ENCODE peak calls at places on chromosomes 4 and X, in nine cellular contexts. One of them, this sample, is unnamed.

GRCh38 chrX:108494416-108495095 is 54.9 kb downstream of the COL4A5 start:
- DNase-seq in right atrium auricular region: no peak
- DNase-seq in thoracic aorta: no peak
- DNase-seq in SK-N-SH: no peak
- DNase-seq in GM23248: peak; percentile 15
- DNase-seq in stomach: no peak
- DNase-seq in endothelial cell of umbilical vein: no peak
- DNase-seq in left lung: no peak
- DNase-seq in OCI-LY7: no peak
- DNase-seq in this sample: no peak

GRCh38 chr4:20253799-20254409 is 2.2 kb downstream of the SLIT2 start:
- DNase-seq in right atrium auricular region: no peak
- DNase-seq in thoracic aorta: no peak
- DNase-seq in SK-N-SH: peak; percentile 67
- DNase-seq in GM23248: peak; percentile 66
- DNase-seq in stomach: no peak
- DNase-seq in endothelial cell of umbilical vein: peak; percentile 64
- DNase-seq in left lung: peak; percentile 40
- DNase-seq in OCI-LY7: no peak
- DNase-seq in this sample: no peak

GRCh38 chrX:30005821-30006220 is 209.5 kb upstream of the MAGEB2 start:
- DNase-seq in right atrium auricular region: no peak
- DNase-seq in thoracic aorta: no peak
- DNase-seq in SK-N-SH: no peak
- DNase-seq in GM23248: no peak
- DNase-seq in stomach: no peak
- DNase-seq in endothelial cell of umbilical vein: no peak
- DNase-seq in left lung: no peak
- DNase-seq in OCI-LY7: no peak
- DNase-seq in this sample: no peak

GRCh38 chr4:94420356-94420755 is 31.4 kb upstream of the PDLIM5 start:
- DNase-seq in right atrium auricular region: no peak
- DNase-seq in thoracic aorta: no peak
- DNase-seq in SK-N-SH: no peak
- DNase-seq in GM23248: peak; percentile 19
- DNase-seq in stomach: no peak
- DNase-seq in endothelial cell of umbilical vein: no peak
- DNase-seq in left lung: no peak
- DNase-seq in OCI-LY7: no peak
- DNase-seq in this sample: no peak

GRCh38 chr4:101169044-101170014 is 178.0 kb downstream of the PPP3CA start:
- DNase-seq in right atrium auricular region: peak; percentile 65
- DNase-seq in thoracic aorta: no peak
- DNase-seq in SK-N-SH: peak; percentile 29
- DNase-seq in GM23248: peak; percentile 70
- DNase-seq in stomach: peak; percentile 53
- DNase-seq in endothelial cell of umbilical vein: peak; percentile 60
- DNase-seq in left lung: peak; percentile 49
- DNase-seq in OCI-LY7: peak; percentile 73
- DNase-seq in this sample: no peak

GRCh38 chr4:78156520-78156919 is 99.4 kb downstream of the FRAS1 start:
- DNase-seq in right atrium auricular region: no peak
- DNase-seq in thoracic aorta: no peak
- DNase-seq in SK-N-SH: no peak
- DNase-seq in GM23248: no peak
- DNase-seq in stomach: no peak
- DNase-seq in endothelial cell of umbilical vein: no peak
- DNase-seq in left lung: no peak
- DNase-seq in OCI-LY7: no peak
- DNase-seq in this sample: no peak

GRCh38 chr4:122746485-122746965 is 14.0 kb downstream of the BBS12 start:
- DNase-seq in right atrium auricular region: no peak
- DNase-seq in thoracic aorta: no peak
- DNase-seq in SK-N-SH: no peak
- DNase-seq in GM23248: peak; percentile 52
- DNase-seq in stomach: no peak
- DNase-seq in endothelial cell of umbilical vein: no peak
- DNase-seq in left lung: no peak
- DNase-seq in OCI-LY7: no peak
- DNase-seq in this sample: no peak

GRCh38 chr4:22238742-22239141 is 277.1 kb downstream of the ADGRA3 start:
- DNase-seq in right atrium auricular region: no peak
- DNase-seq in thoracic aorta: no peak
- DNase-seq in SK-N-SH: peak; percentile 4
- DNase-seq in GM23248: peak; percentile 4
- DNase-seq in stomach: no peak
- DNase-seq in endothelial cell of umbilical vein: no peak
- DNase-seq in left lung: no peak
- DNase-seq in OCI-LY7: no peak
- DNase-seq in this sample: no peak

GRCh38 chr4:169626328-169627282 is 6.2 kb downstream of the CLCN3 start:
- DNase-seq in right atrium auricular region: no peak
- DNase-seq in thoracic aorta: no peak
- DNase-seq in SK-N-SH: no peak
- DNase-seq in GM23248: no peak
- DNase-seq in stomach: no peak
- DNase-seq in endothelial cell of umbilical vein: no peak
- DNase-seq in left lung: no peak
- DNase-seq in OCI-LY7: no peak
- DNase-seq in this sample: no peak

GRCh38 chr4:178599521-178599920 is 1157.3 kb upstream of the AGA start:
- DNase-seq in right atrium auricular region: no peak
- DNase-seq in thoracic aorta: no peak
- DNase-seq in SK-N-SH: peak; percentile 2
- DNase-seq in GM23248: no peak
- DNase-seq in stomach: no peak
- DNase-seq in endothelial cell of umbilical vein: no peak
- DNase-seq in left lung: no peak
- DNase-seq in OCI-LY7: no peak
- DNase-seq in this sample: no peak

GRCh38 chrX:112148397-112148796 is 65.8 kb upstream of the TRPC5 start:
- DNase-seq in right atrium auricular region: no peak
- DNase-seq in thoracic aorta: no peak
- DNase-seq in SK-N-SH: no peak
- DNase-seq in GM23248: no peak
- DNase-seq in stomach: no peak
- DNase-seq in endothelial cell of umbilical vein: no peak
- DNase-seq in left lung: no peak
- DNase-seq in OCI-LY7: no peak
- DNase-seq in this sample: no peak

GRCh38 chr4:125235971-125236370 is 78.8 kb upstream of the FAT4 start:
- DNase-seq in right atrium auricular region: no peak
- DNase-seq in thoracic aorta: no peak
- DNase-seq in SK-N-SH: no peak
- DNase-seq in GM23248: no peak
- DNase-seq in stomach: no peak
- DNase-seq in endothelial cell of umbilical vein: no peak
- DNase-seq in left lung: no peak
- DNase-seq in OCI-LY7: no peak
- DNase-seq in this sample: no peak

GRCh38 chrX:16739574-16739973 is 20.2 kb downstream of the SYAP1 start:
- DNase-seq in right atrium auricular region: no peak
- DNase-seq in thoracic aorta: no peak
- DNase-seq in SK-N-SH: no peak
- DNase-seq in GM23248: peak; percentile 55
- DNase-seq in stomach: no peak
- DNase-seq in endothelial cell of umbilical vein: no peak
- DNase-seq in left lung: no peak
- DNase-seq in OCI-LY7: no peak
- DNase-seq in this sample: no peak

GRCh38 chrX:120840826-120841225 is 34.8 kb downstream of the CT47B1 start:
- DNase-seq in right atrium auricular region: no peak
- DNase-seq in thoracic aorta: no peak
- DNase-seq in SK-N-SH: no peak
- DNase-seq in GM23248: peak; percentile 75
- DNase-seq in stomach: no peak
- DNase-seq in endothelial cell of umbilical vein: peak; percentile 2
- DNase-seq in left lung: no peak
- DNase-seq in OCI-LY7: no peak
- DNase-seq in this sample: no peak

GRCh38 chr4:112840061-112840460 is 203.1 kb downstream of the LARP7 start:
- DNase-seq in right atrium auricular region: no peak
- DNase-seq in thoracic aorta: no peak
- DNase-seq in SK-N-SH: no peak
- DNase-seq in GM23248: peak; percentile 79
- DNase-seq in stomach: no peak
- DNase-seq in endothelial cell of umbilical vein: no peak
- DNase-seq in left lung: no peak
- DNase-seq in OCI-LY7: no peak
- DNase-seq in this sample: no peak

GRCh38 chrX:43500240-43500639 is 155.9 kb upstream of the MAOA start:
- DNase-seq in right atrium auricular region: no peak
- DNase-seq in thoracic aorta: no peak
- DNase-seq in SK-N-SH: no peak
- DNase-seq in GM23248: no peak
- DNase-seq in stomach: no peak
- DNase-seq in endothelial cell of umbilical vein: no peak
- DNase-seq in left lung: no peak
- DNase-seq in OCI-LY7: no peak
- DNase-seq in this sample: no peak

GRCh38 chr4:43066415-43066814 is 173.9 kb downstream of the GRXCR1 start:
- DNase-seq in right atrium auricular region: no peak
- DNase-seq in thoracic aorta: no peak
- DNase-seq in SK-N-SH: no peak
- DNase-seq in GM23248: no peak
- DNase-seq in stomach: no peak
- DNase-seq in endothelial cell of umbilical vein: no peak
- DNase-seq in left lung: no peak
- DNase-seq in OCI-LY7: no peak
- DNase-seq in this sample: no peak
- H3K27ac ChIP-seq in right atrium auricular region: no peak overlapping the region
- H3K27ac ChIP-seq in thoracic aorta: no peak overlapping the region
- H3K27ac ChIP-seq in SK-N-SH: no peak overlapping the region
- H3K27ac ChIP-seq in GM23248: no peak overlapping the region
- H3K27ac ChIP-seq in stomach: no peak overlapping the region
- H3K27ac ChIP-seq in endothelial cell of umbilical vein: no peak overlapping the region
- H3K27ac ChIP-seq in left lung: no peak overlapping the region
- H3K27ac ChIP-seq in OCI-LY7: no peak overlapping the region
- H3K27ac ChIP-seq in this sample: no peak overlapping the region

GRCh38 chr4:134585972-134586371 is 384.4 kb upstream of the PABPC4L start:
- DNase-seq in right atrium auricular region: no peak
- DNase-seq in thoracic aorta: no peak
- DNase-seq in SK-N-SH: no peak
- DNase-seq in GM23248: no peak
- DNase-seq in stomach: no peak
- DNase-seq in endothelial cell of umbilical vein: peak; percentile 97
- DNase-seq in left lung: no peak
- DNase-seq in OCI-LY7: no peak
- DNase-seq in this sample: no peak
- H3K36me3 ChIP-seq in right atrium auricular region: no peaks in the 10 kb centered on the region
- H3K36me3 ChIP-seq in thoracic aorta: no peaks in the 10 kb centered on the region
- H3K36me3 ChIP-seq in SK-N-SH: no peaks in the 10 kb centered on the region
- H3K36me3 ChIP-seq in GM23248: no peaks in the 10 kb centered on the region
- H3K36me3 ChIP-seq in stomach: no peaks in the 10 kb centered on the region
- H3K36me3 ChIP-seq in endothelial cell of umbilical vein: no peaks in the 10 kb centered on the region
- H3K36me3 ChIP-seq in left lung: no peaks in the 10 kb centered on the region
- H3K36me3 ChIP-seq in OCI-LY7: no peaks in the 10 kb centered on the region
- H3K36me3 ChIP-seq in this sample: no peaks in the 10 kb centered on the region

DNA sequence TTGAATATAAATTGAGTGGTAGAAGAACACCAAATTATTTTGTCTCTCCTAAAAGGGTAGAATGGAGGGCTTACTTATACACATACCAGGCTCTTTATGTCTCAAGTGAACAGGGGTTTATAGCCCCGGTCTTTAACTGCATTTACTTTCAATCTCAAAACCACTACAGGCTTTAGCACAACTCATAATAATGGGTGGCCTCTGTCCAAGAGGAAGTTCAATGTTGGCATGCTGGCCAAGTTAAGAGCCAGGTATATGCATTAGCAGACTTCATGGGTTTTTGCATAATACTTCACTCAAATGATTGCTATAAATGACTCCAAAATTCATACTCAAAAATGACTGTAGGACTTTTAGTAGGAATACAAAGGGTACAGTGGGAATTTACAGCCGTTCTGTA is 118.5 kb upstream of the OTUD4 start:
- DNase-seq in right atrium auricular region: no peak
- DNase-seq in thoracic aorta: no peak
- DNase-seq in SK-N-SH: no peak
- DNase-seq in GM23248: no peak
- DNase-seq in stomach: peak; percentile 55
- DNase-seq in endothelial cell of umbilical vein: peak; percentile 30
- DNase-seq in left lung: no peak
- DNase-seq in OCI-LY7: peak; percentile 22
- DNase-seq in this sample: peak; percentile 26
- H3K27ac ChIP-seq in right atrium auricular region: no peak overlapping the region
- H3K27ac ChIP-seq in thoracic aorta: no peak overlapping the region
- H3K27ac ChIP-seq in SK-N-SH: no peak overlapping the region
- H3K27ac ChIP-seq in GM23248: peak overlapping the region; percentile 38
- H3K27ac ChIP-seq in stomach: no peak overlapping the region
- H3K27ac ChIP-seq in endothelial cell of umbilical vein: no peak overlapping the region
- H3K27ac ChIP-seq in left lung: no peak overlapping the region
- H3K27ac ChIP-seq in OCI-LY7: peak overlapping the region; percentile 56
- H3K27ac ChIP-seq in this sample: no peak overlapping the region

DNA sequence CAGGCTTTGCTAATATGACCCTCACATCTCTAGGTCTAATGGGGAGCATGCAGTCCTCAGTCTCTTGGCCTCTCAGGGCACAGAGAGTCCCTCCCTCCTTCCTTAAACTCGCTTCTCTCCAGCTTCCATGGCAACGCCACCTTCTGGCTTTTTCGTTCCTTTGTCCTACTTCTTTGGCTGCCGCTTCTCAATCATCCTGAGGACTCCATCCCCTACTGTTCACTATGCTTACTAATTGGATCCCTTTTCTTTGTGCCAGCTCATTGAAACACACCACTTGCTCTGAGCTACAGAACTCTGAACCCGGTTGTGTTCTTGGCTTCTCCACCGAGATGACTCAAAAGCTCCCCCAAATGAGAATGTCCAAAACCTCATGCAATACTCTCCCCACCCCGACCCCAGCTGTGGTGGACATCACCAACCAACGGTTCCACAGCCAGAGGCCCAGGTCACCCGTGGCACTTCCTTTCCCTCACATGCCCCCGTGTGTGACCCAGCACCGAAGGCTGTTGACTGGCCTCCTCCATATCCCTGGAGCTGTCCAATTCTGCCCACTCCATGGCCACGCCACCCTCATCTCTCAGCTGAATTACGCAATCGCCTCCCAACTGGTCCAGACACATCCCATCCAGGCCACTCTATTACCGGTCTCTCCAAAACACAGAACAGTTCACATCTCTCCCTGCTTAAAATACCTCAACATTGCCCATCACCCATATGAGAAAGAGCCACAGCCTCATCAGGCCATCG is 34.7 kb downstream of the CRMP1 start:
- DNase-seq in right atrium auricular region: no peak
- DNase-seq in thoracic aorta: no peak
- DNase-seq in SK-N-SH: no peak
- DNase-seq in GM23248: no peak
- DNase-seq in stomach: no peak
- DNase-seq in endothelial cell of umbilical vein: no peak
- DNase-seq in left lung: no peak
- DNase-seq in OCI-LY7: no peak
- DNase-seq in this sample: no peak
- H3K36me3 ChIP-seq in right atrium auricular region: no peaks in the 10 kb centered on the region
- H3K36me3 ChIP-seq in thoracic aorta: no peaks in the 10 kb centered on the region
- H3K36me3 ChIP-seq in SK-N-SH: no peaks in the 10 kb centered on the region
- H3K36me3 ChIP-seq in GM23248: no peaks in the 10 kb centered on the region
- H3K36me3 ChIP-seq in stomach: no peaks in the 10 kb centered on the region
- H3K36me3 ChIP-seq in endothelial cell of umbilical vein: no peaks in the 10 kb centered on the region
- H3K36me3 ChIP-seq in left lung: no peaks in the 10 kb centered on the region
- H3K36me3 ChIP-seq in OCI-LY7: no peaks in the 10 kb centered on the region
- H3K36me3 ChIP-seq in this sample: no peaks in the 10 kb centered on the region

GRCh38 chrX:13698432-13698831 is 9.5 kb downstream of the RAB9A start:
- DNase-seq in right atrium auricular region: no peak
- DNase-seq in thoracic aorta: no peak
- DNase-seq in SK-N-SH: no peak
- DNase-seq in GM23248: no peak
- DNase-seq in stomach: no peak
- DNase-seq in endothelial cell of umbilical vein: no peak
- DNase-seq in left lung: no peak
- DNase-seq in OCI-LY7: no peak
- DNase-seq in this sample: no peak
- H3K27ac ChIP-seq in right atrium auricular region: no peak overlapping the region
- H3K27ac ChIP-seq in thoracic aorta: no peak overlapping the region
- H3K27ac ChIP-seq in SK-N-SH: no peak overlapping the region
- H3K27ac ChIP-seq in GM23248: no peak overlapping the region
- H3K27ac ChIP-seq in stomach: no peak overlapping the region
- H3K27ac ChIP-seq in endothelial cell of umbilical vein: no peak overlapping the region
- H3K27ac ChIP-seq in left lung: peak overlapping the region; percentile 13
- H3K27ac ChIP-seq in OCI-LY7: no peak overlapping the region
- H3K27ac ChIP-seq in this sample: peak overlapping the region; percentile 12

This sample was measured in pancreas.